ENCODE peak calls at places on chromosomes 5 and 9, in seven cellular contexts. C is A549, I is skeletal muscle cell, Y is endothelial cell, V is GM10248, X is NCI-H2081, Z is fibroblast of lung. L is an unnamed sample.

GRCh38 chr5:57249251-57249874 is 75.5 kb downstream of the GPBP1 start:
- DNase-seq in C (no peak), I (no peak), Y (no peak), V (no peak), X (no peak), Z (no peak), L (no peak)

GRCh38 chr9:5834214-5834613 is 1.3 kb upstream of the ERMP1 start:
- DNase-seq in C (no peak), I (no peak), Y (no peak), V (no peak), X (no peak), Z (no peak), L (no peak)

GRCh38 chr5:108801776-108802175 is 54.1 kb downstream of the FER start:
- DNase-seq in C (peak), I (peak), Y (no peak), V (no peak), X (no peak), Z (peak), L (peak)

GRCh38 chr9:13956107-13956506 is 357.8 kb downstream of the NFIB start:
- DNase-seq in C (no peak), I (peak), Y (no peak), V (no peak), X (no peak), Z (no peak), L (no peak)

GRCh38 chr9:137174722-137175293 is 3.0 kb upstream of the TMEM210 start:
- DNase-seq in C (no peak), I (no peak), Y (no peak), V (no peak), X (no peak), Z (no peak), L (no peak)

GRCh38 chr9:89182369-89182768 is 3.8 kb upstream of the SHC3 start:
- DNase-seq in C (no peak), I (no peak), Y (no peak), V (no peak), X (no peak), Z (no peak), L (no peak)

GRCh38 chr5:116358911-116359418 is 215.7 kb downstream of the SEMA6A start:
- DNase-seq in C (no peak), I (no peak), Y (no peak), V (peak), X (no peak), Z (no peak), L (no peak)

GRCh38 chr5:4879693-4880303 is 260.3 kb upstream of the ADAMTS16 start:
- DNase-seq in C (peak), I (peak), Y (peak), V (peak), X (peak), Z (peak), L (peak)

GRCh38 chr5:95861221-95861857 is 38.8 kb upstream of the GLRX start:
- DNase-seq in C (peak), I (peak), Y (no peak), V (no peak), X (no peak), Z (peak), L (peak)

GRCh38 chr9:81686614-81687520 is 2.5 kb downstream of the TLE1 start:
- DNase-seq in C (peak), I (peak), Y (peak), V (peak), X (peak), Z (peak), L (no peak)

GRCh38 chr5:138726848-138727247 is 26.4 kb upstream of the CTNNA1 start:
- DNase-seq in C (no peak), I (no peak), Y (no peak), V (no peak), X (no peak), Z (no peak), L (no peak)

GRCh38 chr9:110298028-110298605 is 39.5 kb downstream of the TXNDC8 start:
- DNase-seq in C (no peak), I (no peak), Y (no peak), V (no peak), X (no peak), Z (no peak), L (no peak)

GRCh38 chr5:14662721-14663120 is 1.8 kb upstream of the OTULIN start:
- DNase-seq in C (no peak), I (no peak), Y (no peak), V (no peak), X (no peak), Z (no peak), L (no peak)